ENCODE peak calls at places on chromosomes 6 and 20, in eight cellular contexts. U is cerebellar cortex; Z is effector CD8-positive, alpha-beta T cell; D is KBM-7; V is AG04449; B is pancreas; S is hypothalamus; I is CD4-positive, alpha-beta T cell. E is an unnamed sample.

GRCh38 chr20:61584851-61585250 is 332.8 kb downstream of the CDH4 start:
- DNase-seq in B (no peak), V (no peak), U (no peak), I (no peak), Z (no peak), D (no peak), S (no peak), E (no peak)

GRCh38 chr6:46269447-46270229 is 98.9 kb upstream of the ENPP5 start:
- DNase-seq in V (no peak), B (no peak), D (no peak), I (no peak), S (no peak), Z (no peak), U (no peak), E (no peak)

GRCh38 chr6:79030023-79030422 is 48.0 kb downstream of the PHIP start:
- DNase-seq in V (no peak), I (no peak), S (no peak), Z (no peak), D (no peak), U (no peak), B (no peak), E (no peak)

GRCh38 chr6:122996797-122997520 is 924 bp downstream of the CLVS2 start:
- DNase-seq in I (no peak), D (no peak), U (peak), V (no peak), B (no peak), S (no peak), Z (no peak), E (no peak)

GRCh38 chr20:40682104-40683045 is 6.7 kb downstream of the MAFB start:
- DNase-seq in D (no peak), B (no peak), V (no peak), U (no peak), I (no peak), Z (no peak), S (no peak), E (peak)

GRCh38 chr6:62286470-62286843 is 432 bp upstream of the KHDRBS2 start:
- DNase-seq in D (no peak), V (no peak), I (no peak), Z (no peak), U (no peak), S (no peak), B (no peak), E (no peak)

GRCh38 chr6:139028658-139029469 is at the start of gene ABRACL:
- DNase-seq in D (peak), B (peak), S (peak), I (peak), V (no peak), U (peak), Z (peak), E (peak)

GRCh38 chr6:4370066-4370465 is 234.7 kb upstream of the ECI2 start:
- DNase-seq in I (no peak), V (peak), B (no peak), Z (no peak), S (no peak), D (no peak), U (no peak), E (no peak)

GRCh38 chr6:28974505-28974904 is 30.6 kb downstream of the ZNF311 start:
- DNase-seq in I (no peak), B (no peak), V (no peak), S (no peak), D (peak), Z (no peak), U (no peak), E (no peak)

GRCh38 chr6:50610562-50610961 is 102.8 kb upstream of the TFAP2D start:
- DNase-seq in Z (no peak), B (no peak), I (no peak), U (no peak), D (no peak), V (no peak), S (no peak), E (no peak)

E was measured in left lobe of liver.